ENCODE peak calls at places on chromosomes 6 and 20, in six cellular contexts. D is GM12878, R is LNCaP clone FGC, W is astrocyte, T is spleen, N is uterus. K is an unnamed sample.

GRCh38 chr6:7765575-7766325 is 39.9 kb downstream of the BMP6 start:
- DNase-seq in R (no peak), T (no peak), N (no peak), D (no peak), W (peak; percentile 25), K (no peak)

GRCh38 chr6:13262302-13263006 is 65.9 kb downstream of the TBC1D7 start:
- DNase-seq in W (no peak), D (no peak), T (no peak), N (no peak), R (no peak), K (no peak)

GRCh38 chr6:150631982-150632642 is 32.4 kb downstream of the PLEKHG1 start:
- DNase-seq in N (no peak), D (no peak), R (no peak), T (no peak), W (no peak), K (no peak)

GRCh38 chr6:78810146-78810545 is 57.2 kb upstream of the IRAK1BP1 start:
- DNase-seq in W (peak; percentile 39), N (no peak), R (peak; percentile 57), D (no peak), T (no peak), K (no peak)

GRCh38 chr6:25883536-25883935 is 9.5 kb upstream of the SLC17A3 start:
- DNase-seq in D (no peak), W (no peak), N (no peak), T (no peak), R (no peak), K (no peak)

GRCh38 chr6:30721198-30722024 is 1.3 kb downstream of the TUBB start:
- DNase-seq in N (peak; percentile 91), W (peak; percentile 68), D (no peak), R (no peak), T (peak; percentile 98), K (peak; percentile 67)

GRCh38 chr6:113318553-113318952 is 538.6 kb upstream of the MARCKS start:
- DNase-seq in D (no peak), W (peak; percentile 13), T (no peak), R (no peak), N (no peak), K (no peak)

GRCh38 chr20:22346716-22347115 is 237.7 kb downstream of the FOXA2 start:
- DNase-seq in D (no peak), T (no peak), W (no peak), N (no peak), R (no peak), K (no peak)

GRCh38 chr20:35018578-35019371 is 63.1 kb downstream of the MYH7B start:
- DNase-seq in R (no peak), W (no peak), D (no peak), T (no peak), N (no peak), K (no peak)

GRCh38 chr6:36418558-36418957 is 24.1 kb downstream of the PXT1 start:
- DNase-seq in R (no peak), T (no peak), W (no peak), N (no peak), D (no peak), K (no peak)

GRCh38 chr6:27359231-27359630 is 29.3 kb upstream of the ZNF391 start:
- DNase-seq in R (no peak), T (no peak), D (no peak), W (no peak), N (no peak), K (no peak)

GRCh38 chr6:147418523-147418922 is 90.0 kb upstream of the SAMD5 start:
- DNase-seq in D (no peak), W (no peak), T (no peak), N (no peak), R (no peak), K (no peak)

GRCh38 chr6:147417954-147418353 is 90.5 kb upstream of the SAMD5 start:
- DNase-seq in N (no peak), T (no peak), W (no peak), R (no peak), D (no peak), K (no peak)

GRCh38 chr6:147421903-147422302 is 86.6 kb upstream of the SAMD5 start:
- DNase-seq in N (no peak), W (no peak), T (no peak), R (no peak), D (no peak), K (no peak)

GRCh38 chr6:147423111-147423510 is 85.4 kb upstream of the SAMD5 start:
- DNase-seq in R (no peak), T (no peak), N (no peak), W (no peak), D (no peak), K (no peak)
- H3K4me3 ChIP-seq in R (no peak overlapping the region), T (no peak overlapping the region), N (no peak overlapping the region), W (no peak overlapping the region), D (no peak overlapping the region), K (no peak overlapping the region)

GRCh38 chr20:17712708-17713107 is 12.9 kb downstream of the BANF2 start:
- DNase-seq in N (no peak), D (no peak), W (peak; percentile 54), T (no peak), R (no peak), K (no peak)
- TF ChIP-seq CTCF in N (no peak), D (no peak), W (no peak), T (no peak), R (no peak), K (no peak)

GRCh38 chr20:64100566-64100888 is 6.8 kb downstream of the NPBWR2 start:
- DNase-seq in D (no peak), R (no peak), W (no peak), N (no peak), T (no peak), K (no peak)

GRCh38 chr20:64100946-64101688 is 6.2 kb downstream of the NPBWR2 start:
- DNase-seq in D (no peak), R (no peak), W (no peak), N (no peak), T (peak; percentile 34), K (no peak)

GRCh38 chr20:64102647-64103354 is 4.6 kb downstream of the NPBWR2 start:
- DNase-seq in T (peak; percentile 76), D (no peak), W (no peak), R (no peak), N (no peak), K (no peak)

GRCh38 chr20:64099880-64100565 is 7.3 kb downstream of the NPBWR2 start:
- DNase-seq in T (no peak), R (no peak), N (no peak), W (no peak), D (no peak), K (no peak)

DNA sequence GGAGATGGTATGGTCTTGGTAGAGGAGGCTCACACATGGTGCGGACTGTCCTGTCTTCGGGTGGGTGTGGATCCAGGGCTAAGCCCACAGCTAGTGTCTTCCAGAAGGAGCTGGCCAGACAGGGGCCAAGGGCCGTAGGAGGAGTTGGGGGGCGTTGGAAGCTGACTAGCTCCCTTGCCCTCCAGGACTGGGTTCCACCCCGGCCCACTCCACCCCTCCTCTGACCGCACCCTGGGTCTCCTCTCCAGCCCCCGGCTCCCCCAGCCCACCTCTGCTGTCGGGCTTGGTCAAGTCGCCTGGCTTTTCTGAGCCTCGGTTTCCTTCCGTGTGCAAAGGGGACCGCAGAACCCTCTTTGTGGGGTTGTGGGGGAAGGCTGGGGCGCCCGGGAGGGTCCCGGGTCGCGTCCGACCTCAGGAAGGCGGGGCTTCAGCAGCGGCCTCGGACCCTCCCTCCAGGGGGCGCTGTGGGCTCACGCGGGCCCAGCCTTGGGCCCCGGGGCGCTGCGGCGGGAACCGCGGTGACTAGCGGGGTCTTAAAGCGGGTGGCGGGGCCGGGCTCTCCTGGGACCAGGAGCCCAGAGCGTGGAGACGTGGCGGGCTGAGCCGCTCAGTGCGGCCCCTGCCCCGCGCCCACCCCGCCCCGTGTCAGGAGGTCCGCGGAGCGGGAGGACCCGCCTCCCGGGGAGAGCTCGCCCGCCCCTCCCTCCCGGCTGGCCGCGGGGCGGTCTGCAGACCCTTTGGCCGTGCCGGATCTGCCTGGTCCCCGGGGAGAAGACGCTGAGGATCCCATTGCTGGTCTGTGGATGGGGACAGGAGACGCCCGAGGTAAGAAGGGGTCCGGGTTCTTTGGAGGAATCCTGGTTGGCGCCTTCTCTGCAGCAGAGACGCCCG is 5.4 kb downstream of the NPBWR2 start:
- DNase-seq in D (no peak), R (no peak), N (no peak), W (no peak), T (peak; percentile 91), K (no peak)
- H3K4me3 ChIP-seq in D (peak overlapping the region; percentile 22), R (peak overlapping the region; percentile 18), N (no peak overlapping the region), W (no peak overlapping the region), T (peak overlapping the region; percentile 43), K (no peak overlapping the region)

DNA sequence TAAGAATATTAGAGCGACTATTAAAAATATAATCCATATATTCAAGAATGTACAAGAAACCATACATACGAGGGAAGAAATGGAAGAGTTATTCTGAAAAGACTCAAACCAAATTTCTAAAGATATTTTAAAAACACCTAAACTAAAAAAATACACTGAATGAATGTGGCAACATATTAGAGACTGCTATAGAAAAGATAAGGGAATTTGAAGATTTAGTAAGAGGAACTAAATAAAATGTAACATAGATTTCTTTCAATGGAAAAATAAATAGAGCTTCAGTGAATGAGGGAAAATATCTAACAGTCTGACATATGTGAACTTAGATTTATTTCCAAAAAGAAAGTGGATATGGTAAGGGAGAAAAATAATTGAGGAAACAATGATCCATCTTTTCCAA is 194.9 kb upstream of the STXBP5 start:
- DNase-seq in W (no peak), T (no peak), R (no peak), D (no peak), N (no peak), K (no peak)
- TF ChIP-seq CTCF in W (no peak), T (no peak), R (no peak), D (no peak), N (no peak), K (no peak)

K was measured in GM12864.